ENCODE peak calls at places on chromosome 21, in eight cellular contexts. K is small intestine; A is GM10248; Q is stimulated activated CD4-positive, alpha-beta T cell treated with anti-CD3 and anti-CD28 coated beads, Interleukin-12 subunit alpha, Interleukin-12 subunit beta, amount 100 ng/mL, for 4 hours; Y is activated T-cell treated with anti-CD3 and anti-CD28 coated beads for 4 hours; N is AG04450; X is omental fat pad; P is MV-4-11. W is an unnamed sample.

GRCh38 chr21:45056505-45056904 is 17.9 kb upstream of the ADARB1 start:
- DNase-seq in K (no peak), A (no peak), Q (no peak), Y (no peak), N (no peak), X (no peak), P (no peak), W (no peak)

GRCh38 chr21:39489380-39489924 is 37.7 kb downstream of the SH3BGR start:
- DNase-seq in K (no peak), A (no peak), Q (no peak), Y (no peak), N (no peak), X (no peak), P (no peak), W (no peak)

GRCh38 chr21:45579383-45580180 is 37.3 kb upstream of the SLC19A1 start:
- DNase-seq in K (no peak), A (no peak), Q (no peak), Y (no peak), N (no peak), X (peak; percentile 5), P (no peak), W (no peak)

GRCh38 chr21:41479686-41480085 is 28.3 kb downstream of the TMPRSS2 start:
- DNase-seq in K (no peak), A (no peak), Q (no peak), Y (no peak), N (no peak), X (no peak), P (no peak), W (no peak)

GRCh38 chr21:43292041-43292865 is 123.4 kb downstream of the CRYAA start:
- DNase-seq in K (no peak), A (no peak), Q (no peak), Y (no peak), N (no peak), X (no peak), P (no peak), W (no peak)

GRCh38 chr21:35599164-35599563 is 461.2 kb downstream of the SETD4 start:
- DNase-seq in K (no peak), A (no peak), Q (no peak), Y (no peak), N (no peak), X (no peak), P (no peak), W (no peak)

GRCh38 chr21:42081138-42081537 is 10.0 kb downstream of the UMODL1 start:
- DNase-seq in K (no peak), A (no peak), Q (no peak), Y (no peak), N (no peak), X (no peak), P (peak; percentile 34), W (no peak)

GRCh38 chr21:44757731-44758130 is 43.9 kb downstream of the UBE2G2 start:
- DNase-seq in K (no peak), A (no peak), Q (no peak), Y (no peak), N (no peak), X (no peak), P (no peak), W (no peak)

GRCh38 chr21:43354666-43355065 is 72.3 kb downstream of the SIK1 start:
- DNase-seq in K (no peak), A (no peak), Q (no peak), Y (no peak), N (no peak), X (no peak), P (no peak), W (no peak)

GRCh38 chr21:41766883-41767605 is at the start of gene RIPK4:
- DNase-seq in K (peak; percentile 90), A (peak; percentile 71), Q (peak; percentile 67), Y (peak; percentile 60), N (no peak), X (no peak), P (no peak), W (peak; percentile 91)

GRCh38 chr21:33290441-33290840 is 24.3 kb downstream of the IL10RB start:
- DNase-seq in K (peak; percentile 44), A (no peak), Q (no peak), Y (no peak), N (no peak), X (no peak), P (no peak), W (no peak)

GRCh38 chr21:41048636-41049035 is 119.3 kb upstream of the BACE2 start:
- DNase-seq in K (no peak), A (peak; percentile 1), Q (no peak), Y (no peak), N (no peak), X (no peak), P (no peak), W (no peak)

GRCh38 chr21:25660233-25660632 is 21.2 kb downstream of the JAM2 start:
- DNase-seq in K (no peak), A (no peak), Q (no peak), Y (no peak), N (no peak), X (no peak), P (no peak), W (no peak)

GRCh38 chr21:36845070-36845469 is 121.4 kb downstream of the HLCS start:
- DNase-seq in K (no peak), A (no peak), Q (no peak), Y (no peak), N (no peak), X (no peak), P (no peak), W (no peak)

GRCh38 chr21:33033094-33033951 is 7.6 kb downstream of the OLIG2 start:
- DNase-seq in K (no peak), A (no peak), Q (no peak), Y (no peak), N (no peak), X (no peak), P (no peak), W (no peak)

GRCh38 chr21:36512971-36513370 is 33.0 kb upstream of the CLDN14 start:
- DNase-seq in K (no peak), A (no peak), Q (no peak), Y (no peak), N (no peak), X (no peak), P (no peak), W (no peak)

GRCh38 chr21:43903451-43904091 is 38.5 kb downstream of the AGPAT3 start:
- DNase-seq in K (no peak), A (no peak), Q (no peak), Y (no peak), N (no peak), X (no peak), P (no peak), W (peak; percentile 37)

GRCh38 chr21:17673261-17674020 is 60.7 kb upstream of the BTG3 start:
- DNase-seq in K (no peak), A (no peak), Q (no peak), Y (no peak), N (no peak), X (no peak), P (no peak), W (no peak)

GRCh38 chr21:14488805-14489204 is 57.3 kb downstream of the SAMSN1 start:
- DNase-seq in K (no peak), A (no peak), Q (no peak), Y (no peak), N (no peak), X (no peak), P (no peak), W (no peak)

GRCh38 chr21:41973861-41974751 is 20.3 kb upstream of the C2CD2 start:
- DNase-seq in K (peak; percentile 61), A (peak; percentile 60), Q (no peak), Y (no peak), N (no peak), X (no peak), P (peak; percentile 68), W (peak; percentile 31)

GRCh38 chr21:35102488-35103407 is 53.6 kb upstream of the RUNX1 start:
- DNase-seq in K (no peak), A (peak; percentile 31), Q (peak; percentile 21), Y (no peak), N (no peak), X (no peak), P (peak; percentile 98), W (no peak)

GRCh38 chr21:31543191-31543590 is 116.3 kb upstream of the SOD1 start:
- DNase-seq in K (no peak), A (no peak), Q (no peak), Y (no peak), N (peak; percentile 37), X (no peak), P (no peak), W (no peak)

GRCh38 chr21:45158491-45159423 is 84.4 kb downstream of the ADARB1 start:
- DNase-seq in K (no peak), A (no peak), Q (no peak), Y (no peak), N (no peak), X (no peak), P (peak; percentile 46), W (no peak)

GRCh38 chr21:8992731-8993174 is 1528.6 kb upstream of the TPTE start:
- DNase-seq in K (no peak), A (no peak), Q (no peak), Y (no peak), N (no peak), X (no peak), P (no peak), W (no peak)

GRCh38 chr21:20443558-20444155 is 554.6 kb upstream of the NCAM2 start:
- DNase-seq in K (no peak), A (no peak), Q (no peak), Y (no peak), N (no peak), X (no peak), P (no peak), W (peak; percentile 43)

GRCh38 chr21:15932681-15933200 is 203.0 kb downstream of the USP25 start:
- DNase-seq in K (no peak), A (no peak), Q (no peak), Y (no peak), N (no peak), X (no peak), P (no peak), W (no peak)

W was measured in HT-29.